ENCODE peak calls at places on chromosomes 2 and 18, in five cellular contexts. One of them, this sample, is unnamed.

GRCh38 chr18:79987566-79987965 is 797 bp downstream of the TXNL4A start:
- DNase-seq in H4: no peak
- DNase-seq in HFFc6: peak
- DNase-seq in HEK293T: no peak
- DNase-seq in B cell: no peak
- DNase-seq in this sample: no peak

GRCh38 chr2:1791670-1792069 is 47.4 kb upstream of the PXDN start:
- DNase-seq in H4: peak
- DNase-seq in HFFc6: no peak
- DNase-seq in HEK293T: no peak
- DNase-seq in B cell: no peak
- DNase-seq in this sample: no peak

GRCh38 chr2:230346465-230346864 is 19.5 kb downstream of the SP140L start:
- DNase-seq in H4: no peak
- DNase-seq in HFFc6: no peak
- DNase-seq in HEK293T: no peak
- DNase-seq in B cell: no peak
- DNase-seq in this sample: no peak

GRCh38 chr2:163191372-163191771 is 352.8 kb upstream of the KCNH7 start:
- DNase-seq in H4: peak
- DNase-seq in HFFc6: peak
- DNase-seq in HEK293T: peak
- DNase-seq in B cell: peak
- DNase-seq in this sample: peak

GRCh38 chr2:163800889-163801498 is 65.2 kb upstream of the FIGN start:
- DNase-seq in H4: peak
- DNase-seq in HFFc6: peak
- DNase-seq in HEK293T: peak
- DNase-seq in B cell: no peak
- DNase-seq in this sample: no peak

GRCh38 chr2:217415316-217415715 is 555.5 kb upstream of the TNP1 start:
- DNase-seq in H4: no peak
- DNase-seq in HFFc6: no peak
- DNase-seq in HEK293T: no peak
- DNase-seq in B cell: no peak
- DNase-seq in this sample: no peak

GRCh38 chr2:231258696-231259095 is 60.3 kb downstream of the ARMC9 start:
- DNase-seq in H4: no peak
- DNase-seq in HFFc6: no peak
- DNase-seq in HEK293T: no peak
- DNase-seq in B cell: no peak
- DNase-seq in this sample: no peak

GRCh38 chr2:144515694-144516416 is 4.1 kb downstream of the ZEB2 start:
- DNase-seq in H4: peak
- DNase-seq in HFFc6: no peak
- DNase-seq in HEK293T: no peak
- DNase-seq in B cell: peak
- DNase-seq in this sample: no peak

GRCh38 chr2:62221141-62221540 is 25.2 kb downstream of the B3GNT2 start:
- DNase-seq in H4: no peak
- DNase-seq in HFFc6: no peak
- DNase-seq in HEK293T: no peak
- DNase-seq in B cell: no peak
- DNase-seq in this sample: no peak

GRCh38 chr2:130728007-130728454 is 839 bp upstream of the GPR148 start:
- DNase-seq in H4: peak
- DNase-seq in HFFc6: no peak
- DNase-seq in HEK293T: no peak
- DNase-seq in B cell: no peak
- DNase-seq in this sample: no peak

GRCh38 chr18:27062802-27063201 is 122.3 kb downstream of the CHST9 start:
- DNase-seq in H4: no peak
- DNase-seq in HFFc6: no peak
- DNase-seq in HEK293T: no peak
- DNase-seq in B cell: no peak
- DNase-seq in this sample: peak

GRCh38 chr2:226699321-226699720 is 100.3 kb downstream of the IRS1 start:
- DNase-seq in H4: peak
- DNase-seq in HFFc6: peak
- DNase-seq in HEK293T: no peak
- DNase-seq in B cell: no peak
- DNase-seq in this sample: no peak

GRCh38 chr18:22032392-22032961 is 136.9 kb upstream of the GATA6 start:
- DNase-seq in H4: peak
- DNase-seq in HFFc6: peak
- DNase-seq in HEK293T: no peak
- DNase-seq in B cell: no peak
- DNase-seq in this sample: peak

GRCh38 chr2:200040831-200041230 is 85.4 kb downstream of the MAIP1 start:
- DNase-seq in H4: no peak
- DNase-seq in HFFc6: no peak
- DNase-seq in HEK293T: no peak
- DNase-seq in B cell: no peak
- DNase-seq in this sample: no peak

GRCh38 chr18:10406172-10406663 is 48.2 kb upstream of the APCDD1 start:
- DNase-seq in H4: no peak
- DNase-seq in HFFc6: no peak
- DNase-seq in HEK293T: no peak
- DNase-seq in B cell: no peak
- DNase-seq in this sample: no peak

GRCh38 chr18:63700501-63700900 is 2.3 kb upstream of the SERPINB11 start:
- DNase-seq in H4: no peak
- DNase-seq in HFFc6: no peak
- DNase-seq in HEK293T: no peak
- DNase-seq in B cell: no peak
- DNase-seq in this sample: no peak

GRCh38 chr2:207162319-207162718 is 3.4 kb downstream of the KLF7 start:
- DNase-seq in H4: no peak
- DNase-seq in HFFc6: peak
- DNase-seq in HEK293T: no peak
- DNase-seq in B cell: no peak
- DNase-seq in this sample: peak

GRCh38 chr2:23900133-23900926 is 26.6 kb downstream of the ATAD2B start:
- DNase-seq in H4: peak
- DNase-seq in HFFc6: peak
- DNase-seq in HEK293T: no peak
- DNase-seq in B cell: no peak
- DNase-seq in this sample: peak

GRCh38 chr2:89831686-89832498 is 1140.4 kb downstream of the RPIA start:
- DNase-seq in H4: no peak
- DNase-seq in HFFc6: no peak
- DNase-seq in HEK293T: no peak
- DNase-seq in B cell: no peak
- DNase-seq in this sample: no peak